ENCODE peak calls at places on chromosomes 2 and 18, in ten cellular contexts. P is PC-3; Y is GM06990; H is A549; I is foreskin fibroblast; N is neural crest cell; S is CD8-positive, alpha-beta T cell; T is MM.1S; U is AG09319; Q is mesothelial cell of epicardium. V is an unnamed sample.

GRCh38 chr2:56448403-56448998 is 264.7 kb downstream of the CCDC85A start:
- DNase-seq in I (no peak), N (no peak), H (peak; percentile 5), S (no peak), U (no peak), Q (no peak), Y (no peak), T (no peak), P (peak; percentile 33), V (peak; percentile 18)

GRCh38 chr18:23857756-23858155 is 156.8 kb upstream of the TTC39C start:
- DNase-seq in P (peak; percentile 75), Q (no peak), T (no peak), H (no peak), I (no peak), U (no peak), S (no peak), Y (no peak), N (no peak), V (no peak)

GRCh38 chr2:118249531-118249930 is 161.3 kb downstream of the INSIG2 start:
- DNase-seq in U (no peak), N (no peak), Q (no peak), H (no peak), P (peak; percentile 68), T (no peak), I (peak; percentile 55), Y (no peak), S (no peak), V (peak; percentile 88)

GRCh38 chr2:135563793-135564192 is 32.5 kb downstream of the R3HDM1 start:
- DNase-seq in Q (no peak), U (no peak), P (peak; percentile 36), S (no peak), T (no peak), I (peak; percentile 24), H (no peak), N (no peak), Y (no peak), V (no peak)

GRCh38 chr2:155080394-155080793 is 381.9 kb downstream of the KCNJ3 start:
- DNase-seq in H (no peak), P (no peak), N (no peak), S (no peak), U (no peak), I (no peak), Y (no peak), Q (no peak), T (no peak), V (no peak)

GRCh38 chr18:48264508-48264907 is 144.7 kb downstream of the ZBTB7C start:
- DNase-seq in I (no peak), T (no peak), S (no peak), P (no peak), N (no peak), H (no peak), U (no peak), Y (no peak), Q (no peak), V (no peak)

GRCh38 chr2:100822587-100823248 is 2.8 kb downstream of the NPAS2 start:
- DNase-seq in H (no peak), U (no peak), Y (no peak), Q (no peak), S (no peak), N (no peak), P (peak; percentile 55), I (peak; percentile 71), T (no peak), V (no peak)

GRCh38 chr18:26190506-26190905 is 35.7 kb upstream of the TAF4B start:
- DNase-seq in P (no peak), S (no peak), I (no peak), T (peak; percentile 90), Q (no peak), N (no peak), H (no peak), Y (peak; percentile 66), U (no peak), V (no peak)

GRCh38 chr18:79941473-79942119 is 9.9 kb downstream of the SLC66A2 start:
- DNase-seq in U (no peak), N (no peak), Q (no peak), T (no peak), I (no peak), P (no peak), S (no peak), Y (no peak), H (no peak), V (no peak)

GRCh38 chr2:128868686-128869551 is 550.3 kb upstream of the HS6ST1 start:
- DNase-seq in P (no peak), N (no peak), S (no peak), U (no peak), Y (no peak), I (no peak), H (no peak), T (no peak), Q (no peak), V (no peak)

GRCh38 chr2:36507408-36507812 is 90.6 kb downstream of the FEZ2 start:
- DNase-seq in P (peak; percentile 78), U (no peak), S (no peak), Q (no peak), N (peak; percentile 30), I (peak; percentile 45), Y (no peak), H (peak; percentile 60), T (peak; percentile 41), V (no peak)

GRCh38 chr2:181891258-181891965 is at the start of gene ITPRID2:
- DNase-seq in Q (peak; percentile 68), I (peak; percentile 93), H (peak; percentile 69), U (peak; percentile 83), N (peak; percentile 71), Y (peak; percentile 87), S (peak; percentile 25), P (peak; percentile 92), T (peak; percentile 88), V (peak; percentile 38)

GRCh38 chr2:136116813-136117390 is 1.0 kb downstream of the CXCR4 start:
- DNase-seq in U (no peak), H (no peak), S (peak; percentile 64), P (no peak), T (peak; percentile 97), N (peak; percentile 18), Q (no peak), I (no peak), Y (peak; percentile 82), V (no peak)

GRCh38 chr2:71690231-71690834 is 237.0 kb downstream of the DYSF start:
- DNase-seq in N (no peak), Q (no peak), U (no peak), S (no peak), T (no peak), Y (no peak), P (no peak), I (no peak), H (no peak), V (no peak)

GRCh38 chr2:219724628-219725027 is 97.2 kb downstream of the SLC4A3 start:
- DNase-seq in T (no peak), Q (no peak), Y (no peak), N (no peak), S (no peak), U (no peak), P (no peak), H (no peak), I (no peak), V (no peak)

GRCh38 chr18:24413148-24413547 is 13.3 kb upstream of the IMPACT start:
- DNase-seq in P (peak; percentile 25), T (no peak), U (no peak), H (no peak), I (peak; percentile 20), S (no peak), Y (no peak), Q (no peak), N (no peak), V (no peak)

GRCh38 chr18:29434650-29435049 is 1257.7 kb upstream of the CDH2 start:
- DNase-seq in H (no peak), Q (no peak), I (no peak), U (no peak), N (no peak), P (no peak), Y (no peak), S (no peak), T (no peak), V (no peak)

GRCh38 chr2:112031916-112032582 is 23.0 kb upstream of the TMEM87B start:
- DNase-seq in P (no peak), S (no peak), Y (no peak), U (no peak), I (peak; percentile 53), Q (no peak), H (no peak), N (no peak), T (peak; percentile 66), V (no peak)

GRCh38 chr2:105081006-105081701 is 43.3 kb downstream of the MRPS9 start:
- DNase-seq in Y (no peak), Q (no peak), S (no peak), P (no peak), I (no peak), U (no peak), H (no peak), N (no peak), T (no peak), V (no peak)
- TF ChIP-seq CTCF in Y (no peak), Q (no peak), S (no peak), P (no peak), I (no peak), U (no peak), H (no peak), N (no peak), T (no peak), V (no peak)

DNA sequence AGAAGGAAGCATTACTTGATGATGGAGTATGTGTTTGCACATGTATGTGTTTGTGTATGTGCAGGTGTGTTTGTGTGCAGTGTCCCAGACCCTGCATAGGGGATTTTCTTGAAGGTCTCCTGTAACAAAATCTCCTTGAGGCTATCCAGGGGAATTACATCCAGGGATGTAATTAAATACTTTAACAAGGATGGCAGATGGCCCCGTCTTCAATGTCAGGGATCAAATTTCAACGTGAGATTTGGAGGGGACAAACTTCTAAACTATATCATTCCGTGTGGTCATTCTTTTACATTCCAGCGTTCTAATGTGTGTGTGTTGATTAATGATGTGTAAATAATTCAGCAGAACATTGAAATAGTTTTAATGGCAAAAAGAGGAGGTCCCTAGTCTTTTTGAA is 3.3 kb downstream of the UGT1A9 start:
- DNase-seq in S (no peak), I (no peak), T (no peak), N (no peak), Y (no peak), Q (no peak), U (no peak), H (no peak), P (no peak), V (no peak)
- TF ChIP-seq CTCF in S (no peak), I (no peak), T (no peak), N (peak; percentile 23), Y (no peak), Q (no peak), U (no peak), H (no peak), P (no peak), V (no peak)

GRCh38 chr2:16638941-16639340 is 26.7 kb downstream of the CYRIA start:
- DNase-seq in S (no peak), Y (no peak), T (no peak), N (no peak), P (no peak), I (no peak), Q (no peak), H (no peak), U (no peak), V (no peak)
- TF ChIP-seq CTCF in S (no peak), Y (no peak), T (no peak), N (no peak), P (no peak), I (no peak), Q (no peak), H (no peak), U (no peak), V (no peak)

DNA sequence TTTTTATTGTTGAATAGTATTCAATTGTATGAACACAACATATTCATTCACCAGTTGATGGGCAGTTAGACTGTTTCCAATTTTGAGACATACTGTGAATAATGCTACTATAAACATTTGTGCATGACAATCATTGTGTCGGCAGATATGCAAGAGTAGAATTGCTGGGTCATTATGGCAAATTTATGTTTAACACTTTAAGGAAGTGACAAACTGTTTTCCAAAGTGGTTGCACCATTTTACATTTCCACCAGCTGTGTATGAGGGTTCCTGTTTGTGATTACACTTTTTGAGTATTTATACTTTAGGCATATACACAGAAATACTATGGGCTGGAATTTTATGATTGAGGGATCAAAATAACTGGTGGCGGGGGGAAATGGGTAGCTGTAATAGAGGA is 61.2 kb downstream of the MAP4K3 start:
- DNase-seq in N (no peak), P (no peak), Q (no peak), I (no peak), T (no peak), U (no peak), S (no peak), H (no peak), Y (no peak), V (no peak)
- TF ChIP-seq CTCF in N (no peak), P (no peak), Q (no peak), I (no peak), T (no peak), U (no peak), S (no peak), H (no peak), Y (no peak), V (no peak)

V was measured in BJ.